ENCODE peak calls at places on chromosomes 4 and X, in four cellular contexts. L is epithelial cell of esophagus; Z is OCI-LY7; G is CD4-positive, alpha-beta T cell. B is an unnamed sample.

GRCh38 chr4:124846306-124846705 is 133.8 kb upstream of the ANKRD50 start:
- DNase-seq in G (no peak), Z (no peak), L (peak), B (no peak)

GRCh38 chr4:168587326-168588125 is 90.7 kb downstream of the PALLD start:
- DNase-seq in L (peak), Z (no peak), G (no peak), B (no peak)

GRCh38 chrX:7214251-7214650 is 66.3 kb upstream of the PUDP start:
- DNase-seq in L (no peak), G (no peak), Z (no peak), B (no peak)

GRCh38 chr4:25862411-25863346 is at the start of gene SEL1L3:
- DNase-seq in G (peak), Z (peak), L (peak), B (peak)

GRCh38 chrX:69130448-69130847 is 34.8 kb downstream of the PJA1 start:
- DNase-seq in G (no peak), L (no peak), Z (no peak), B (no peak)

GRCh38 chr4:154064244-154064643 is 275.4 kb upstream of the SFRP2 start:
- DNase-seq in Z (no peak), L (no peak), G (no peak), B (no peak)

GRCh38 chr4:499563-499962 is 553 bp downstream of the PIGG start:
- DNase-seq in Z (no peak), L (peak), G (no peak), B (peak)

GRCh38 chrX:135973025-135973547 is 702 bp downstream of the MMGT1 start:
- DNase-seq in Z (peak), L (peak), G (no peak), B (no peak)

GRCh38 chr4:158856852-158857251 is 88.0 kb downstream of the FNIP2 start:
- DNase-seq in G (no peak), L (peak), Z (peak), B (no peak)

GRCh38 chr4:122874194-122874593 is 47.6 kb downstream of the FGF2 start:
- DNase-seq in L (peak), Z (no peak), G (no peak), B (no peak)

GRCh38 chr4:179128299-179128698 is 1686.1 kb upstream of the AGA start:
- DNase-seq in G (no peak), L (no peak), Z (no peak), B (no peak)

GRCh38 chrX:148412006-148412405 is 88.4 kb upstream of the AFF2 start:
- DNase-seq in Z (no peak), L (peak), G (no peak), B (no peak)

GRCh38 chrX:148417934-148418333 is 82.5 kb upstream of the AFF2 start:
- DNase-seq in G (no peak), L (peak), Z (no peak), B (no peak)

GRCh38 chrX:148416931-148417330 is 83.5 kb upstream of the AFF2 start:
- DNase-seq in G (no peak), L (peak), Z (no peak), B (no peak)

GRCh38 chrX:148416142-148416541 is 84.3 kb upstream of the AFF2 start:
- DNase-seq in L (peak), G (no peak), Z (peak), B (no peak)
- TF ChIP-seq CTCF in L (no peak), G (no peak), Z (no peak), B (no peak)

DNA sequence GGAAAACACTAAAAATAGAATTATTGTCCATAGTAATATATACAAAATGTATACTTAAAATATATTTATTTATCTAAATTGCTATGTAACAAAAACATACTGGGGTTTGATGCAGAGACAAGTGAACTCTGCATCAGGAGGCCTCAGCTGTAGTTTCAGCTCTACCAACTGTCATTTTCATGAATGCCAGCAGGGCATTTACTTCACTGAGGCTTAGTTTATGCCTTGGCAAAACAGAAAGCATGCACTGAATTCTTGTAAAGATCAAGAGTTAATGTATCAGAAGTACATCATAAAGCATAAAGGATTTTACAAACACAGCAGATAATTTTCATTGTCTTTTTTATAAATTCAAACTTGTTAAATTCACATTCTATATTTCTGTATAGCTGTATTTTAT is 577.0 kb downstream of the C4orf33 start:
- DNase-seq in L (no peak), Z (no peak), G (no peak), B (no peak)
- TF ChIP-seq CTCF in L (peak), Z (no peak), G (no peak), B (no peak)

DNA sequence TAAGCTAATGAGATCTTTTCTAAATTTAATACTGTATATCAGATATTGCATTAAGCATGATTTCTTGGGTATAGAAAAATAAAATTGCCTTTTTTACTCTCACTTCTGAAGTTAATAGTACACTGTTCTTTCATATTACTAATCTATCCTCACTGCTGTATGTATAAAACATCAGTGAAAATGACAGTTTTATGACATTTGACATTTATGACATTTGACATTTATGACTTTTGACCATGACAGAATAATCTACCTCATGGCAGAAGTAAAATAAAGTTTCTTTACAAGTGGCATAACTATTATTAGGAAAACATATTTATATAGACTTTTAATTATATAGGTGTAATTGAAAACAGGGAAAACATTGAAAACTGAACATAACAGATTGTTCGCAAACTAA is 13.3 kb downstream of the GRID2 start:
- DNase-seq in L (no peak), Z (no peak), G (no peak), B (no peak)
- TF ChIP-seq CTCF in L (no peak), Z (no peak), G (no peak), B (no peak)

GRCh38 chr4:71729856-71730255 is 54.0 kb downstream of the GC start:
- DNase-seq in Z (no peak), G (no peak), L (no peak), B (no peak)

GRCh38 chr4:71732066-71732465 is 51.8 kb downstream of the GC start:
- DNase-seq in L (no peak), G (no peak), Z (no peak), B (no peak)

DNA sequence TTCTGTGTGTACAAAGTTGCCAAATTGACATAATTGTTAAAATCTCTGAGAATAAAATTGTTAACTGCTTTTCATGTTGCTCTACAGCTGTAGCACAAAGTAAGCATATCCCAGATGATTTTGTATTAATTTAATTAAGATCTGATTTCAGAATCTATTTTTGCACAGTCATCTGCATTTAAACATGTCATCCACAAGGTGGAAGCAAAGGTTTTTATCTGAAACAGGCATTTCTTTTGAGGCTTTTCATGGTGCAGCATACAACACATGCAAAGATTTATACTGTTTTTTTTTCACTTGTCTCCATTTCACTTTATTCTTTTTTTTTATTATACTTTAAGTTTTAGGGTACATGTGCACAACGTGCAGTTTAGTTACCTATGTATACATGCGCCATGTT is 51.2 kb downstream of the GC start:
- DNase-seq in Z (peak), G (no peak), L (peak), B (no peak)
- TF ChIP-seq CTCF in Z (peak), G (no peak), L (peak), B (no peak)

GRCh38 chrX:103919336-103919682 is 43.1 kb upstream of the TMSB15B start:
- DNase-seq in L (peak), G (no peak), Z (peak), B (no peak)
- TF ChIP-seq CTCF in L (peak), G (peak), Z (peak), B (no peak)

B was measured in natural killer cell.